ENCODE peak calls at places on chromosomes 3 and 15, in five cellular contexts. O is HS-27A, F is GM12892, B is nephron progenitor cell, W is IMR-90. J is an unnamed sample.

GRCh38 chr3:71495708-71496472 is 87.6 kb downstream of the FOXP1 start:
- DNase-seq in O (peak), F (no peak), B (no peak), W (peak), J (no peak)

GRCh38 chr15:29765898-29766537 is 56.2 kb downstream of the TJP1 start:
- DNase-seq in O (no peak), F (no peak), B (no peak), W (no peak), J (no peak)

GRCh38 chr3:2579206-2579605 is 480.5 kb downstream of the CNTN4 start:
- DNase-seq in O (no peak), F (no peak), B (no peak), W (no peak), J (no peak)

GRCh38 chr15:79952329-79952728 is 18.7 kb downstream of the BCL2A1 start:
- DNase-seq in O (no peak), F (no peak), B (no peak), W (no peak), J (no peak)

GRCh38 chr3:17581421-17582080 is 160.9 kb downstream of the TBC1D5 start:
- DNase-seq in O (no peak), F (no peak), B (no peak), W (peak), J (no peak)

GRCh38 chr3:53824795-53825194 is 21.4 kb downstream of the CHDH start:
- DNase-seq in O (no peak), F (no peak), B (no peak), W (no peak), J (no peak)

GRCh38 chr3:125003369-125003853 is 52.4 kb downstream of the HEG1 start:
- DNase-seq in O (no peak), F (no peak), B (peak), W (peak), J (no peak)

GRCh38 chr3:4588410-4588809 is 95.3 kb downstream of the ITPR1 start:
- DNase-seq in O (no peak), F (no peak), B (no peak), W (peak), J (no peak)

GRCh38 chr3:159196316-159196715 is 394.5 kb downstream of the MFSD1 start:
- DNase-seq in O (no peak), F (no peak), B (no peak), W (no peak), J (no peak)

GRCh38 chr15:32877201-32877600 is 159.4 kb downstream of the GREM1 start:
- DNase-seq in O (no peak), F (no peak), B (no peak), W (no peak), J (no peak)

GRCh38 chr3:18370672-18371071 is 54.5 kb downstream of the SATB1 start:
- DNase-seq in O (no peak), F (no peak), B (no peak), W (no peak), J (no peak)

GRCh38 chr3:52022323-52023100 is 26.8 kb upstream of the RPL29 start:
- DNase-seq in O (no peak), F (no peak), B (peak), W (peak), J (no peak)

GRCh38 chr15:98503970-98504369 is 144.4 kb upstream of the IGF1R start:
- DNase-seq in O (no peak), F (no peak), B (no peak), W (peak), J (peak)

GRCh38 chr3:159803444-159803843 is 185.2 kb upstream of the IL12A start:
- DNase-seq in O (no peak), F (no peak), B (no peak), W (peak), J (no peak)

GRCh38 chr3:64327039-64327804 is 102.0 kb upstream of the PRICKLE2 start:
- DNase-seq in O (no peak), F (no peak), B (no peak), W (no peak), J (peak)

GRCh38 chr3:196741401-196741761 is 1.7 kb downstream of the PAK2 start:
- DNase-seq in O (no peak), F (no peak), B (no peak), W (no peak), J (no peak)

GRCh38 chr3:142963266-142964149 is at the start of gene PAQR9:
- DNase-seq in O (no peak), F (peak), B (peak), W (no peak), J (no peak)

GRCh38 chr3:64595253-64595694 is 92.5 kb downstream of the ADAMTS9 start:
- DNase-seq in O (no peak), F (no peak), B (no peak), W (peak), J (peak)

GRCh38 chr3:124831631-124832184 is 55.5 kb downstream of the ITGB5 start:
- DNase-seq in O (no peak), F (no peak), B (no peak), W (no peak), J (no peak)